ENCODE peak calls at places on chromosomes 11 and 22, in six cellular contexts. One of them, this sample, is unnamed. For H3K4me1, the result is how much of the 10 kb centered on the place peaks cover.

GRCh38 chr11:16606784-16607674 is 131.4 kb upstream of the C11orf58 start:
- DNase-seq in body of pancreas: peak
- DNase-seq in transverse colon: peak
- DNase-seq in right lobe of liver: peak
- DNase-seq in ovary: peak
- DNase-seq in prostate gland: peak
- DNase-seq in this sample: no peak

GRCh38 chr11:108223449-108224149 is 732 bp downstream of the ATM start:
- DNase-seq in body of pancreas: no peak
- DNase-seq in transverse colon: no peak
- DNase-seq in right lobe of liver: no peak
- DNase-seq in ovary: no peak
- DNase-seq in prostate gland: no peak
- DNase-seq in this sample: no peak

GRCh38 chr11:64790205-64791095 is 12.1 kb upstream of the SF1 start:
- DNase-seq in body of pancreas: no peak
- DNase-seq in transverse colon: no peak
- DNase-seq in right lobe of liver: no peak
- DNase-seq in ovary: peak
- DNase-seq in prostate gland: no peak
- DNase-seq in this sample: no peak

GRCh38 chr11:63212742-63213141 is 30.7 kb downstream of the SLC22A25 start:
- DNase-seq in body of pancreas: no peak
- DNase-seq in transverse colon: no peak
- DNase-seq in right lobe of liver: no peak
- DNase-seq in ovary: no peak
- DNase-seq in prostate gland: no peak
- DNase-seq in this sample: no peak

GRCh38 chr11:121930004-121930965 is 185.7 kb downstream of the BLID start:
- DNase-seq in body of pancreas: peak
- DNase-seq in transverse colon: no peak
- DNase-seq in right lobe of liver: no peak
- DNase-seq in ovary: no peak
- DNase-seq in prostate gland: no peak
- DNase-seq in this sample: no peak

GRCh38 chr11:87030458-87031054 is 7.2 kb upstream of the TMEM135 start:
- DNase-seq in body of pancreas: no peak
- DNase-seq in transverse colon: no peak
- DNase-seq in right lobe of liver: no peak
- DNase-seq in ovary: no peak
- DNase-seq in prostate gland: no peak
- DNase-seq in this sample: no peak

GRCh38 chr11:112760378-112761060 is 200.7 kb upstream of the NCAM1 start:
- DNase-seq in body of pancreas: no peak
- DNase-seq in transverse colon: no peak
- DNase-seq in right lobe of liver: no peak
- DNase-seq in ovary: no peak
- DNase-seq in prostate gland: no peak
- DNase-seq in this sample: no peak

GRCh38 chr11:114326776-114327175 is 30.6 kb downstream of the NNMT start:
- DNase-seq in body of pancreas: no peak
- DNase-seq in transverse colon: no peak
- DNase-seq in right lobe of liver: no peak
- DNase-seq in ovary: no peak
- DNase-seq in prostate gland: no peak
- DNase-seq in this sample: no peak

GRCh38 chr11:35173011-35173511 is 34.1 kb downstream of the CD44 start:
- DNase-seq in body of pancreas: peak
- DNase-seq in transverse colon: peak
- DNase-seq in right lobe of liver: no peak
- DNase-seq in ovary: no peak
- DNase-seq in prostate gland: no peak
- DNase-seq in this sample: no peak

GRCh38 chr22:22788460-22789037 is 99.1 kb upstream of the IGLL5 start:
- DNase-seq in body of pancreas: no peak
- DNase-seq in transverse colon: no peak
- DNase-seq in right lobe of liver: no peak
- DNase-seq in ovary: no peak
- DNase-seq in prostate gland: no peak
- DNase-seq in this sample: no peak

GRCh38 chr11:130653838-130654601 is 205.6 kb downstream of the ADAMTS15 start:
- DNase-seq in body of pancreas: peak
- DNase-seq in transverse colon: peak
- DNase-seq in right lobe of liver: peak
- DNase-seq in ovary: peak
- DNase-seq in prostate gland: peak
- DNase-seq in this sample: no peak

GRCh38 chr11:62104001-62104400 is 19.8 kb upstream of the INCENP start:
- DNase-seq in body of pancreas: no peak
- DNase-seq in transverse colon: no peak
- DNase-seq in right lobe of liver: no peak
- DNase-seq in ovary: no peak
- DNase-seq in prostate gland: no peak
- DNase-seq in this sample: no peak

GRCh38 chr22:25235547-25236290 is 16.3 kb downstream of the CRYBB2 start:
- DNase-seq in body of pancreas: peak
- DNase-seq in transverse colon: peak
- DNase-seq in right lobe of liver: peak
- DNase-seq in ovary: peak
- DNase-seq in prostate gland: peak
- DNase-seq in this sample: no peak

GRCh38 chr22:37659066-37659896 is 758 bp downstream of the PDXP start:
- DNase-seq in body of pancreas: peak
- DNase-seq in transverse colon: peak
- DNase-seq in right lobe of liver: peak
- DNase-seq in ovary: peak
- DNase-seq in prostate gland: no peak
- DNase-seq in this sample: no peak

GRCh38 chr11:21761000-21761399 is 431.9 kb upstream of the ANO5 start:
- DNase-seq in body of pancreas: no peak
- DNase-seq in transverse colon: no peak
- DNase-seq in right lobe of liver: no peak
- DNase-seq in ovary: no peak
- DNase-seq in prostate gland: no peak
- DNase-seq in this sample: no peak

GRCh38 chr11:131744847-131745246 is 374.4 kb downstream of the NTM start:
- DNase-seq in body of pancreas: no peak
- DNase-seq in transverse colon: no peak
- DNase-seq in right lobe of liver: no peak
- DNase-seq in ovary: no peak
- DNase-seq in prostate gland: no peak
- DNase-seq in this sample: peak

GRCh38 chr11:132126973-132127900 is 756.8 kb downstream of the NTM start:
- DNase-seq in body of pancreas: peak
- DNase-seq in transverse colon: peak
- DNase-seq in right lobe of liver: peak
- DNase-seq in ovary: peak
- DNase-seq in prostate gland: no peak
- DNase-seq in this sample: no peak

GRCh38 chr11:18540207-18541009 is 13.7 kb upstream of the TSG101 start:
- DNase-seq in body of pancreas: no peak
- DNase-seq in transverse colon: no peak
- DNase-seq in right lobe of liver: no peak
- DNase-seq in ovary: no peak
- DNase-seq in prostate gland: no peak
- DNase-seq in this sample: no peak

GRCh38 chr22:22752556-22753477 is 108.4 kb downstream of the GGTLC2 start:
- DNase-seq in body of pancreas: peak
- DNase-seq in transverse colon: no peak
- DNase-seq in right lobe of liver: peak
- DNase-seq in ovary: no peak
- DNase-seq in prostate gland: no peak
- DNase-seq in this sample: peak

GRCh38 chr11:19802773-19803293 is 90.2 kb downstream of the NAV2 start:
- DNase-seq in body of pancreas: peak
- DNase-seq in transverse colon: no peak
- DNase-seq in right lobe of liver: no peak
- DNase-seq in ovary: no peak
- DNase-seq in prostate gland: no peak
- DNase-seq in this sample: no peak

GRCh38 chr22:24681236-24681635 is 78.2 kb downstream of the GGT1 start:
- DNase-seq in body of pancreas: no peak
- DNase-seq in transverse colon: no peak
- DNase-seq in right lobe of liver: no peak
- DNase-seq in ovary: no peak
- DNase-seq in prostate gland: no peak
- DNase-seq in this sample: no peak

GRCh38 chr11:125592305-125593112 is at the start of gene STT3A:
- DNase-seq in body of pancreas: peak
- DNase-seq in transverse colon: peak
- DNase-seq in right lobe of liver: peak
- DNase-seq in ovary: peak
- DNase-seq in prostate gland: peak
- DNase-seq in this sample: peak
- TF ChIP-seq POLR2A in body of pancreas: peak
- TF ChIP-seq POLR2A in transverse colon: peak
- TF ChIP-seq POLR2A in right lobe of liver: peak
- TF ChIP-seq POLR2A in ovary: peak
- TF ChIP-seq POLR2A in prostate gland: peak
- TF ChIP-seq POLR2A in this sample: peak

DNA sequence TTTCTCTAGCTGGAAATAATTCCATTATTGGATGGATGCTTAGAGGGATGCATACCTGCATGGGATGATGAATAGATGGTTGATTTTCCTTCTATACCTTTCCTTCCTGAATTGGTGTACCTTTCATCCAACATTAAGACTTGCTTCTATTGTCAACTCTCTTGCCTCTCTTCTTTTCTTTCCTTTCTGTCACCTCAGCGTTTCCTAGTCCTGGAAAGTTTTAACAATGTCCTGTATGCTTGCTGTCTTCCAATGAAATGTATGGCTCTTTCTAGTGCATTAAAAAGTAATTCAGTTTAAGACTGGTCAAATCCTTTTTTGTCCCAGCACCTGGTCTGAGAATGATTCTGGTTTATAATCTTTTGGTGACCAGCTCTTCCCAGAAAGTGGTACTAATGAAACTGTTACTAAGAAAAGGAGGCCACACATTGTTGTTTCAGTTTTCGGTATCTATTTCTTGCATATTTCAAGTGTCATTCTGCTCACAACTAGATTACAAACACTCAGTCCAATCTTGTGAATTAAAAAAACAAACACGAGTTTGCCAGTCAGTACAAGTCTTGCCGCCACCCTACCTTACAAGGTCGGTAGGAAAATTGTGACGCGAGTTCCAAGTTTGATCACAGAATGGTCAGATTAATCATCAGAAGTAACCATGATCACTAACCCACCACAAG is 8.0 kb downstream of the POU2AF1 start:
- DNase-seq in body of pancreas: peak
- DNase-seq in transverse colon: no peak
- DNase-seq in right lobe of liver: no peak
- DNase-seq in ovary: no peak
- DNase-seq in prostate gland: no peak
- DNase-seq in this sample: no peak
- H3K4me1 ChIP-seq in body of pancreas: under half
- H3K4me1 ChIP-seq in transverse colon: under half
- H3K4me1 ChIP-seq in right lobe of liver: under half
- H3K4me1 ChIP-seq in ovary: under half
- H3K4me1 ChIP-seq in prostate gland: under half
- H3K4me1 ChIP-seq in this sample: under half

GRCh38 chr11:11976476-11977187 is 31.8 kb downstream of the DKK3 start:
- DNase-seq in body of pancreas: no peak
- DNase-seq in transverse colon: peak
- DNase-seq in right lobe of liver: peak
- DNase-seq in ovary: no peak
- DNase-seq in prostate gland: no peak
- DNase-seq in this sample: no peak

GRCh38 chr11:11979487-11980117 is 28.8 kb downstream of the DKK3 start:
- DNase-seq in body of pancreas: no peak
- DNase-seq in transverse colon: no peak
- DNase-seq in right lobe of liver: no peak
- DNase-seq in ovary: no peak
- DNase-seq in prostate gland: no peak
- DNase-seq in this sample: peak

GRCh38 chr11:11977206-11977938 is 31.1 kb downstream of the DKK3 start:
- DNase-seq in body of pancreas: peak
- DNase-seq in transverse colon: peak
- DNase-seq in right lobe of liver: peak
- DNase-seq in ovary: peak
- DNase-seq in prostate gland: peak
- DNase-seq in this sample: peak

GRCh38 chr11:11978792-11979486 is 29.5 kb downstream of the DKK3 start:
- DNase-seq in body of pancreas: peak
- DNase-seq in transverse colon: peak
- DNase-seq in right lobe of liver: no peak
- DNase-seq in ovary: peak
- DNase-seq in prostate gland: no peak
- DNase-seq in this sample: peak

DNA sequence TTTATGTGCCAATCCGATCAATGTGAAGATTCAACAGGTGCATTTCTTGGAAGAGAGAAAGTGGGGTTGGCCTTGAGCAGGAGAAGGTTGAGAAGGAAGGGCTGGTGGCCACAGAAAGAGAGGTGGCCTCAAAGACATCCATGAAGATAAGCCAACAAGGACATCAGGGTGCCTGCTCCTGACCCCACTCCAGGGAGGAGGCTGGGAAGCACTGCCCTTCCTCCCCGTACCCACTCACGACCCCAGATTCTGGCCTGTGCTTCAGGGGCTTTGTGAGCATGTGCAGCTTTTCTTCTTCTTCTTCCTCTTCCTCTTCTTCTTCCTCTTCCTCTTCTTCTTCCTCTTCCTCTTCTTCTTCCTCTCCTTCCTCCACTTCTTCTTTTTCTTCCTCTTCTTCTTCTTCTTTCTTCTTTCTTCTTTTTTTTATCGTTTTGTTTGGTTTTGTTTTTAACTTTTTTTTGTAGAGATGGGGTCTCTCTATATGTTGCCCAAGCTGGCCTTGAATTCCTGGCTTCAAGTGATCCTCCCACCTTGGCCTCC is 30.3 kb downstream of the DKK3 start:
- DNase-seq in body of pancreas: no peak
- DNase-seq in transverse colon: no peak
- DNase-seq in right lobe of liver: no peak
- DNase-seq in ovary: no peak
- DNase-seq in prostate gland: no peak
- DNase-seq in this sample: no peak
- TF ChIP-seq POLR2A in body of pancreas: no peak
- TF ChIP-seq POLR2A in transverse colon: no peak
- TF ChIP-seq POLR2A in right lobe of liver: no peak
- TF ChIP-seq POLR2A in ovary: no peak
- TF ChIP-seq POLR2A in prostate gland: no peak
- TF ChIP-seq POLR2A in this sample: no peak

GRCh38 chr22:17944205-17944725 is 80.1 kb downstream of the MICAL3 start:
- DNase-seq in body of pancreas: no peak
- DNase-seq in transverse colon: no peak
- DNase-seq in right lobe of liver: no peak
- DNase-seq in ovary: no peak
- DNase-seq in prostate gland: no peak
- DNase-seq in this sample: no peak

GRCh38 chr22:17946691-17947367 is 77.5 kb downstream of the MICAL3 start:
- DNase-seq in body of pancreas: no peak
- DNase-seq in transverse colon: no peak
- DNase-seq in right lobe of liver: no peak
- DNase-seq in ovary: no peak
- DNase-seq in prostate gland: no peak
- DNase-seq in this sample: no peak

GRCh38 chr22:17945156-17945850 is 79.1 kb downstream of the MICAL3 start:
- DNase-seq in body of pancreas: peak
- DNase-seq in transverse colon: no peak
- DNase-seq in right lobe of liver: no peak
- DNase-seq in ovary: no peak
- DNase-seq in prostate gland: no peak
- DNase-seq in this sample: no peak

GRCh38 chr22:17948101-17948500 is 76.3 kb downstream of the MICAL3 start:
- DNase-seq in body of pancreas: no peak
- DNase-seq in transverse colon: no peak
- DNase-seq in right lobe of liver: no peak
- DNase-seq in ovary: no peak
- DNase-seq in prostate gland: no peak
- DNase-seq in this sample: no peak

GRCh38 chr22:17945851-17946690 is 78.3 kb downstream of the MICAL3 start:
- DNase-seq in body of pancreas: no peak
- DNase-seq in transverse colon: no peak
- DNase-seq in right lobe of liver: no peak
- DNase-seq in ovary: no peak
- DNase-seq in prostate gland: no peak
- DNase-seq in this sample: no peak
- H3K4me1 ChIP-seq in body of pancreas: under half
- H3K4me1 ChIP-seq in transverse colon: under half
- H3K4me1 ChIP-seq in right lobe of liver: under half
- H3K4me1 ChIP-seq in ovary: under half
- H3K4me1 ChIP-seq in prostate gland: under half
- H3K4me1 ChIP-seq in this sample: under half

This sample was measured in vagina.